ENCODE peak calls at places on chromosomes 16 and 17, in eight cellular contexts. I is posterior cingulate gyrus; X is CD8-positive, alpha-beta memory T cell; E is dermis microvascular lymphatic vessel endothelial cell; U is DMS153; Y is T-cell; C is HFF-Myc; K is astrocyte of the cerebellum. G is an unnamed sample.

GRCh38 chr17:66191607-66192377 is at the start of gene CEP112:
- DNase-seq in I (peak), X (peak), E (peak), U (peak), Y (peak), C (peak), K (peak), G (peak)

GRCh38 chr17:82216301-82217119 is 3.9 kb upstream of the CCDC57 start:
- DNase-seq in I (peak), X (no peak), E (peak), U (no peak), Y (peak), C (peak), K (no peak), G (peak)

GRCh38 chr17:76948301-76948700 is 80.1 kb downstream of the MGAT5B start:
- DNase-seq in I (no peak), X (no peak), E (no peak), U (no peak), Y (no peak), C (no peak), K (no peak), G (no peak)

GRCh38 chr16:31179153-31179746 is 689 bp upstream of the FUS start:
- DNase-seq in I (no peak), X (no peak), E (no peak), U (no peak), Y (no peak), C (no peak), K (no peak), G (no peak)

GRCh38 chr17:56912105-56912999 is 1.5 kb downstream of the TRIM25 start:
- DNase-seq in I (no peak), X (no peak), E (peak), U (no peak), Y (no peak), C (no peak), K (no peak), G (peak)

GRCh38 chr16:22373662-22374310 is 633 bp downstream of the CDR2 start:
- DNase-seq in I (no peak), X (peak), E (peak), U (no peak), Y (peak), C (no peak), K (no peak), G (peak)

GRCh38 chr17:57832711-57833596 is 16.9 kb downstream of the MRPS23 start:
- DNase-seq in I (peak), X (peak), E (peak), U (peak), Y (peak), C (peak), K (peak), G (peak)

GRCh38 chr16:379961-380836 is 1.6 kb downstream of the PGAP6 start:
- DNase-seq in I (no peak), X (no peak), E (no peak), U (no peak), Y (no peak), C (no peak), K (no peak), G (no peak)

GRCh38 chr16:81254919-81255526 is 16.5 kb downstream of the BCO1 start:
- DNase-seq in I (no peak), X (no peak), E (no peak), U (no peak), Y (no peak), C (no peak), K (no peak), G (no peak)

GRCh38 chr16:23803591-23804123 is 32.1 kb upstream of the PRKCB start:
- DNase-seq in I (peak), X (peak), E (peak), U (peak), Y (peak), C (no peak), K (no peak), G (peak)

GRCh38 chr16:89890886-89891657 is 17.7 kb downstream of the TCF25 start:
- DNase-seq in I (no peak), X (no peak), E (no peak), U (no peak), Y (no peak), C (no peak), K (no peak), G (no peak)

GRCh38 chr17:61155590-61156181 is 244.0 kb upstream of the TBX2 start:
- DNase-seq in I (no peak), X (no peak), E (no peak), U (no peak), Y (no peak), C (no peak), K (no peak), G (no peak)

GRCh38 chr17:40320771-40321501 is 12.0 kb downstream of the RARA start:
- DNase-seq in I (no peak), X (peak), E (no peak), U (no peak), Y (peak), C (no peak), K (no peak), G (peak)

GRCh38 chr16:47604306-47604705 is 143.2 kb downstream of the PHKB start:
- DNase-seq in I (no peak), X (no peak), E (no peak), U (no peak), Y (no peak), C (no peak), K (no peak), G (no peak)

GRCh38 chr17:82782657-82783207 is 30.9 kb downstream of the TBCD start:
- DNase-seq in I (no peak), X (no peak), E (peak), U (no peak), Y (no peak), C (no peak), K (no peak), G (peak)

G was measured in dermis blood vessel endothelial cell.